ENCODE peak calls at places on chromosomes 6 and 20, in five cellular contexts. G is IMR-90, X is H9, I is neuronal stem cell, P is H1. O is an unnamed sample.

GRCh38 chr6:18058429-18058828 is 64.0 kb downstream of the NHLRC1 start:
- DNase-seq in G (no peak), X (no peak), I (no peak), P (no peak), O (no peak)

GRCh38 chr20:22716824-22717351 is 132.5 kb upstream of the FOXA2 start:
- DNase-seq in G (peak), X (no peak), I (no peak), P (no peak), O (peak)

GRCh38 chr6:34132486-34133185 is 13.3 kb downstream of the GRM4 start:
- DNase-seq in G (peak), X (peak), I (peak), P (peak), O (peak)

GRCh38 chr6:7732219-7732618 is 6.3 kb downstream of the BMP6 start:
- DNase-seq in G (no peak), X (no peak), I (no peak), P (no peak), O (no peak)

GRCh38 chr20:13771853-13772453 is 12.8 kb downstream of the ESF1 start:
- DNase-seq in G (peak), X (no peak), I (no peak), P (no peak), O (peak)

GRCh38 chr6:32046450-32047083 is 8.4 kb downstream of the CYP21A2 start:
- DNase-seq in G (no peak), X (peak), I (peak), P (peak), O (peak)

GRCh38 chr6:42889815-42890214 is 10.4 kb downstream of the RPL7L1 start:
- DNase-seq in G (no peak), X (no peak), I (no peak), P (no peak), O (no peak)

GRCh38 chr6:115613488-115613887 is 447.2 kb downstream of the FRK start:
- DNase-seq in G (peak), X (no peak), I (no peak), P (no peak), O (peak)

GRCh38 chr20:43983359-43983758 is 68.7 kb downstream of the TOX2 start:
- DNase-seq in G (no peak), X (peak), I (no peak), P (peak), O (no peak)

DNA sequence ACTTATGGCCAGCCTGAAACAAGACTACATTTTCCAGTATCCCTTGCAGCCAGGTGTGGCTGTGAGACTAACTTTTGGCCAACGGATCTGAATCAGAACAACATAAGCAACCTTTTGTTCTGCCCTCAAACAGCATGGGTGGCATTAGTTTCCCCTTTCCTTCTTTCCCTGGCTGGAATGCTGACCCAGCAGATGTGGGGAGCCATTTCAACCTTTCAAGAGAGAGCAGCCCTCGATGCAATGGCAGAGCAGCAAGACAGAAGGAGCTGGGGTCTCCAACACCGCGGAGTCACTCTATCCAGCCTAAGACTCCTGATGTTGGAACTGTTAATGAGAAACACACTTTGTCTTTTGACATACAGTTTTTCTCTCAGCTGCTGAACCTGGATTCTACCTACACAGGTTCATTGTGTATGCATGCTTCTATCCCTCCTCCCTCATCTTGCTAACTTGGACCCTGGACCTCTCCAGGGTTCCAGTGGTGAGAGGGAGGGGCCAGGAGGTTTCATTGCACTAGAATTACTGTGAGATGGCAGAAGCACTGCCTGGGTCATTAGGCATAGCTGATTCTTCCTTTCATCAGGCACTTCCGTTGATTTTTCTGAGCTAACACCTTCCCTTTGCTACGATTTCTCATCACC is 28.8 kb upstream of the DDR1 start:
- DNase-seq in G (no peak), X (no peak), I (no peak), P (no peak), O (no peak)
- H3K14ac ChIP-seq in G (no peak), X (no peak), I (no peak), P (no peak), O (no peak)

DNA sequence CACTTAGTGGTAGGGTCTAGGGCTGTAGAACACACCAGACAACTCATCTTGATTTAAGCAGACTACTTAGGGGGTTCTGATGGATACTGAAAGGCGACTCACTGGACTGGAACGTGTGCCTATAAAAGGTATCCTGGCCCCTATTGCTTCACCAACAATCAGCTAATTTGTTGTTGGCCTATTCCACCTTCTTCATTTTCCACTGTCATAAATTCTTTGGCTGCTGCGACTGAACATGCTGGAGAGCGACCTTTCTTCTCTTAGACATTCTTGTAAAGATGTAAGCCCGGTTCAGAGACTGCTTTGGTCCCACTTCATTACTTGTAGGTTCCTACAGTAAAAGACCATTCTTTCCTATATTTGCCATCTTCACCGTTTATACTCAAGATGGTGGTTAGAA is 609.9 kb upstream of the CITED2 start:
- DNase-seq in G (no peak), X (no peak), I (no peak), P (no peak), O (no peak)
- H2BK15ac ChIP-seq in G (peak), X (no peak), I (no peak), P (no peak), O (no peak)

GRCh38 chr20:51442602-51443001 is 99.9 kb downstream of the NFATC2 start:
- DNase-seq in G (no peak), X (no peak), I (no peak), P (no peak), O (peak)
- H4K91ac ChIP-seq in G (no peak), X (no peak), I (no peak), P (no peak), O (peak)

DNA sequence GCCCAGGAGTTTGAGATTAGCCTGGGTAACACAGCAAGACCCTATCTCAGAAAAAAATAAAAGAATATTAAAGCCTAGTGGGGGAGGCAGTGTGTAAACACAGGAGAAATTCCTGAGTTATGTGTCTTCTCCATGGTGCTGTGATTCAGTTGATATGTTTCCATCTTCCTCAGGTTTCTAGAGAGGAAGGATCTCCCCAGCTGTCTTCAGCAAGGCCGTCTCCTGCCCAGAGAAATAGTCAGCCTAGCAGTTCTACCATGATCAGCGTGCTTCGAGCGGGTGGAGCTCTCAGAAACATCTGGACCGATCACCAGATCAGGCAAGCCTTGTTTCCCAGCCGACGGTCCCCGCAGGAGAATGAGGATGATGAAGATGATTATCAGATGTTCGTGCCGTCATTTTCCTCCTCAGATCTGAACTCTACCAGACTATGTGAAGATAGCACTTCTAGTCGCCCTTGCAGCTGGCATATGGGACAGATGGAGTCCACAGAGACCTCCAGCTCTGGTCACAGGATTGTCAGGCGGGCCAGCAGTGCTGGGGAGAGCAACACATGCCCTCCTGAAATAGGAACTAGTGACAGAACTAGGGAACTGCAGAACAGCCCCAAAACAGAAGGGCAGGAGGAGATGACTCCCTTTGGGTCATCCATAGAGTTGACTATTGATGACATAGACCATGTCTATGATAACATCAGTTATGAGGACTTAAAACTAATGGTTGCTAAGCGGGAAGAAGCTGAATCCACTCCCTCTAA is 34.9 kb upstream of the MTHFD1L start:
- DNase-seq in G (peak), X (no peak), I (no peak), P (no peak), O (no peak)
- H3K14ac ChIP-seq in G (no peak), X (no peak), I (no peak), P (no peak), O (no peak)